ENCODE peak calls at places on chromosomes 11 and 22, in four cellular contexts. F is IMR-90, J is mesendoderm, W is H1. K is an unnamed sample.

GRCh38 chr11:131033151-131033651 is 116.9 kb upstream of the SNX19 start:
- DNase-seq in F (peak), J (peak), W (no peak), K (peak)

GRCh38 chr11:59221438-59221837 is 8.7 kb upstream of the MPEG1 start:
- DNase-seq in F (peak), J (no peak), W (no peak), K (no peak)

GRCh38 chr11:115081972-115082371 is 403.6 kb downstream of the NXPE2 start:
- DNase-seq in F (no peak), J (no peak), W (no peak), K (no peak)

GRCh38 chr11:128411812-128412211 is 175.5 kb downstream of the ETS1 start:
- DNase-seq in F (no peak), J (no peak), W (no peak), K (no peak)

GRCh38 chr11:106695506-106695905 is 322.8 kb downstream of the GUCY1A2 start:
- DNase-seq in F (peak), J (no peak), W (no peak), K (no peak)

GRCh38 chr22:20963201-20964052 is 3.6 kb upstream of the AIFM3 start:
- DNase-seq in F (no peak), J (no peak), W (no peak), K (no peak)

GRCh38 chr11:118206612-118207031 is 18.2 kb downstream of the JAML start:
- DNase-seq in F (no peak), J (no peak), W (no peak), K (no peak)

GRCh38 chr11:117087446-117087845 is 10.8 kb downstream of the SIK3 start:
- DNase-seq in F (no peak), J (no peak), W (no peak), K (no peak)

GRCh38 chr11:119306373-119306890 is 10.5 kb downstream of the MCAM start:
- DNase-seq in F (peak), J (no peak), W (no peak), K (no peak)

GRCh38 chr11:119979716-119980115 is 158.2 kb downstream of the TRIM29 start:
- DNase-seq in F (no peak), J (no peak), W (no peak), K (no peak)

GRCh38 chr11:90468923-90469322 is 246.1 kb upstream of the CHORDC1 start:
- DNase-seq in F (no peak), J (no peak), W (no peak), K (no peak)

GRCh38 chr22:46792061-46792796 is 29.8 kb downstream of the TBC1D22A start:
- DNase-seq in F (no peak), J (no peak), W (no peak), K (no peak)

GRCh38 chr22:22037740-22038139 is 55.2 kb upstream of the TOP3B start:
- DNase-seq in F (peak), J (no peak), W (no peak), K (no peak)

GRCh38 chr11:120192831-120193625 is 17.8 kb upstream of the OAF start:
- DNase-seq in F (no peak), J (no peak), W (no peak), K (no peak)

GRCh38 chr11:96342131-96342970 is 644 bp downstream of the MAML2 start:
- DNase-seq in F (no peak), J (no peak), W (no peak), K (no peak)

GRCh38 chr11:66722745-66723651 is 6.0 kb downstream of the SPTBN2 start:
- DNase-seq in F (no peak), J (no peak), W (no peak), K (no peak)

GRCh38 chr11:74257934-74258553 is 53.4 kb downstream of the P4HA3 start:
- DNase-seq in F (peak), J (no peak), W (no peak), K (no peak)

GRCh38 chr11:16171882-16172281 is 184.5 kb downstream of the SOX6 start:
- DNase-seq in F (no peak), J (no peak), W (no peak), K (no peak)

GRCh38 chr11:67118059-67118766 is 850 bp upstream of the KDM2A start:
- DNase-seq in F (no peak), J (peak), W (peak), K (peak)

GRCh38 chr11:27678242-27678641 is 22.0 kb downstream of the BDNF start:
- DNase-seq in F (peak), J (no peak), W (no peak), K (no peak)

GRCh38 chr11:6405039-6405667 is 13.7 kb downstream of the APBB1 start:
- DNase-seq in F (no peak), J (peak), W (peak), K (peak)

GRCh38 chr11:102252339-102252891 is 64.9 kb upstream of the BIRC3 start:
- DNase-seq in F (peak), J (no peak), W (no peak), K (no peak)

GRCh38 chr11:2142762-2143202 is 3.6 kb upstream of the IGF2 start:
- DNase-seq in F (peak), J (no peak), W (no peak), K (no peak)

GRCh38 chr11:73752216-73752867 is 8.5 kb downstream of the RAB6A start:
- DNase-seq in F (no peak), J (no peak), W (peak), K (no peak)

GRCh38 chr11:96056581-96056980 is 132.7 kb upstream of the MTMR2 start:
- DNase-seq in F (no peak), J (no peak), W (no peak), K (no peak)

GRCh38 chr11:76233936-76234703 is 27.8 kb upstream of the WNT11 start:
- DNase-seq in F (no peak), J (no peak), W (no peak), K (peak)

GRCh38 chr22:38830026-38830844 is 13.6 kb downstream of the NPTXR start:
- DNase-seq in F (no peak), J (no peak), W (no peak), K (no peak)

GRCh38 chr11:61541568-61541967 is 33.0 kb downstream of the LRRC10B start:
- DNase-seq in F (peak), J (peak), W (no peak), K (peak)

GRCh38 chr11:119629085-119629484 is 99.9 kb downstream of the NECTIN1 start:
- DNase-seq in F (no peak), J (no peak), W (no peak), K (no peak)

GRCh38 chr11:27075655-27076054 is 35.0 kb downstream of the BBOX1 start:
- DNase-seq in F (no peak), J (no peak), W (no peak), K (no peak)

DNA sequence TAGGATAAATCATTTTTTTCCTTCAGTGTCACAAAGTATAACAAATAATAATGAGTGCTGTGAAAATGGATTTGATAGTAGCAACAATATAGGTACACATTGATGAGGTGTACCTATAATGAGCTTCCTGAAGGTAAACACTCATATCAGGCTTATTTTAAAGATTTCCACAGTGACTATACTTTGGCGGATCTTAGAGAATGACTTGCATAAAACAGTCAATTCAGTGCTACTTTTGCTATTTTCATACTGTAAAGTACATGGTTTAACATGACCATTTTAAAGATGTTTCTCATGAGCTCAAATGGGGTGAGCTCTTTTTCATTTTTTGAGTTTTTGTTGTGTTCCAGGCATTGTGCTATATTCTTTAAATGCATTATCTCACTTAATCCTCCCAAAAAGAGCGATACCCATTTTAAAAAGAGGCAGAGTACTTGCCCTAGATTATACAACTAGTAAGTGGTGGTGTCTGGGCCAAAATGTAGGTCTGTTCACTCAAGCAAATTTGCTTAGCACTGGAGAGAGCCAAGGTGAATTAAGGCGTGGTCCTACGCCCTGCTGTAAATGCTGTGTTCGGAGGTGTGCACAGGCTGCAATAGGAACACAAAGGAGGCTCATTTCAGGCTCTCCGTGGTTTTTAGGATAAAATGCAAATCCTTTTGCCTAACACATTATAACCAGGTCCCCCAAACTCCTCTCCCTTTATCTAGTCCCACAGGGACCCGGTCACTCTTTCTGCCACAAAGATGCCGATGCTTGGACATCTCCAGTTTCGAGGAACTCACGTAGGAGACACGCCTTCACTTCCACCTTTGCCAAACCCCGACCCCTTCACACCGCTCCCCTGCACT is 617 bp upstream of the ALKBH3 start:
- DNase-seq in F (no peak), J (no peak), W (no peak), K (no peak)
- H3K56ac ChIP-seq in F (no peak), J (peak), W (no peak), K (no peak)

DNA sequence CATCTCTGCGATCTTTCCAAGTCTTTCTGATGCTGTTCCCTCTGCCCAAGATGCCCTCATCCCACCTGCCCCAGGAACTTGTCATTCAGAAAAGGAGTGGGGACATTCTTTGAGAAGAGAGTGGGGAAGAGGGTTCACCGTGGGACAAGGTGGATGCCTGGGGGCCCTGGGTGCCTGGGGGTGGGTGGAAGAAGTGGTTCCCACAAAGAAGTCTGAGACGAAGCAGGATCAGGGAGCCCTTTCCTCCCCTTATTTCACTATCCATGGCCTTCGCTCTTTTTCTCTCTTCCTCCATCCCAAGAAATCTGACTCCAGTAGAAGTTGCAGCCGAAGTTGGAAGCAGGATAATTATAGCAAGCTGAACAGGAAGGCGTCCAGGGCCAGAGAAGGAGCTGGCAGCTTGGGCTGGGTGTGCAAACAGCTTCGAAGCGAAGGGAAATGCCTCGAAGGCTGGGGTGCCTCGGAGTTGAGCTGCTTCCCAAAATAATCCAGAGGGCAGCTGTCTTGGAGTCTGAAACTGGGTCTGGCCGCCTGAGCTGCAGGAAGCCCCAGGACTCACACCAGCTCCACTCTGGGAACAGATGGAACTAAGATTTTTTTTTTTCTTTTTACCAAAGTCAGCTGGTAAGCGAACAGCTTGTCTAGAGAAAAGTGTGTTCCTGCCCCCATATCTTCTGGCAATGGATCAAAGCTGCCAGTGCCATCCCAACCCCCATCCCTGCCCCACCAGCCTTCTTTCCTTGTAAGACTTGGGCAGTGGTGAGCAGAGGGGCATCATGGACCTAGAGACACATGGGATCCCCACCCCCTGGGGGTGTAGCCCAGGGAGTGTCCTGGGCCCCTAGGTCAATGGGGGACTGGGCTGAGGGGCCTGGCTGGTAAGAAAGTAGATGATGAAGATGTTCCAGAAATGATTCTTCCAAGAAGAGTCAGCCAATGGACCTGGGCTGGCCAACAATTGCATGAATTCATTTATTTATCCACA is 31.5 kb downstream of the PARVG start:
- DNase-seq in F (peak), J (no peak), W (peak), K (no peak)
- H2BK120ac ChIP-seq in F (no peak), J (no peak), W (no peak), K (no peak)

GRCh38 chr11:8297781-8298440 is 34.2 kb upstream of the LMO1 start:
- DNase-seq in F (no peak), J (no peak), W (no peak), K (peak)
- H3K56ac ChIP-seq in F (no peak), J (no peak), W (no peak), K (no peak)

DNA sequence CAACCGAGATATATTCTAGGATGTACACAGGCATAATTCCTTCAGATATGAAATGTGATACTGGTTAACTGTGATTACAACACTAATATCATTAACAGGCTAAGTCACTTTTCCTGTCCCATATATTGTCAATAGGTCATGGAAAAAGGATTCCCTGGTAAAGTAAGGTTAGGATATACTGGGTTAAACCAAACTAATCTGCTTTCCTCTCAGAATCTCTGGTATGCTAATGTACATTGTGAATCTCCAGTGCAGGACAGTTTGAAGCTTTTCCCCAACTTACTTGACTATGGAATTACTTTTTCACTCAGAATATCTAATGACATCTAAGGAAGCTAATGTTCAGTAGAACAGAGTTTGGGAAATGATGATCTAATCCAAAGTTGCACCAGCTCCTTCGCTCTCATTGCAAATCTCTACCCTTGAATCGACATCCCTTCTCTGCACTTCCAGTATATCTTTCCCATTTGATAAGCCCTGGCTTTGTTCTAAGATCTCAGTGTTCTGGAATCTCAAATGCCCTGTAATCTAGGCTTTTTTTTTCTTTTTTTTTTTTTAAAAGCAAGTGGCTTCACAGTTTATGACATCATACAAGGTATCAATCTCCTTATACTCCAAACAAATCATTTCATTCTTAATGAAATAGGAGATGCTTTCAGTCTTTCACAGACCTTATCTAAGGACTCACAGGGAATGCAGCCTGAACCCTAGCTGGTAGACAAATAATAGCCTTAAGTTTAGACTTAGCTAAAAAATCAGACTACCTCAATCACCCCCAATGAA is 43.8 kb downstream of the COPB1 start:
- DNase-seq in F (peak), J (peak), W (no peak), K (no peak)
- H2BK120ac ChIP-seq in F (no peak), J (no peak), W (no peak), K (no peak)

DNA sequence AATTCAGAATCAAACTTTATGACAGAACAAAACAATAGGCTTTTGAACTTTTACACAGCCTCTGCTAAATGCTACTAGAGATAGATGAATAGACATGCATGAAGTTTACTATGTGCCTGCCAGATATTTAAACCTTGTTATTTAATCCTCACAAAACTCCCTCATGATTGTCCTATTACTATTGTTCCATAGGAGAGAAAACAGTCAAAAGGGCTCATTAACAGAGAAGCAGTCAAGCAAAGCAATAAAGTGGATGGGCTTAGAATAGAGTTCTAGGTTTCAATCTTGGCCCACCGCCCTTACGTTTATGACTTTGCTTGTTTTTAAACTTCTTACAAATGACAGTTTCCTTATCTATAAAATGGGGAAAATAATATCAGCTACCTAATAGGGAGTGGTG is 12.9 kb downstream of the CWC15 start:
- DNase-seq in F (no peak), J (no peak), W (no peak), K (no peak)
- H3K56ac ChIP-seq in F (no peak), J (no peak), W (no peak), K (no peak)

DNA sequence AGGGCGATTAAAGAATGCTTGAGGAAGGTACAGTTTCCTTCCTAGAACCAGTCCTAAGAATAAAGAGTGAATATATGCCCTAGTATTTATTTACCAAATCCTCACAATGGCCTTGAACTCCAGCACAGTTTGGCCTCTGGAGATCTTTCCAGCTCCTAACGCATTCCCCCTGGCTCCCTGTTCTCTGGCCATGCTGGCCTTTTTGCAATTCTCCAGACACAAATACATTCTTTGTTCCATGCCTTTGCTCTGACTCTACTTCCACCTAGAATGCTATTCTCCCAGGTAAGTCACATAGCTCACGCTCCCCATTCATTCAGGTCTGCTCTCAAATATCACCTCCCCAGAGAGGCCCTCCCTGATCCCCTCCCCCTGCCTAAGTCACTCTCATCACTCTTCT is 3.7 kb upstream of the DGKZ start:
- DNase-seq in F (no peak), J (peak), W (no peak), K (no peak)
- H2BK120ac ChIP-seq in F (no peak), J (no peak), W (peak), K (no peak)

GRCh38 chr11:17263803-17264202 is 12.7 kb upstream of the NUCB2 start:
- DNase-seq in F (peak), J (no peak), W (no peak), K (no peak)

GRCh38 chr11:17266781-17267180 is 9.8 kb upstream of the NUCB2 start:
- DNase-seq in F (no peak), J (no peak), W (no peak), K (no peak)

GRCh38 chr11:17272823-17273222 is 3.7 kb upstream of the NUCB2 start:
- DNase-seq in F (no peak), J (no peak), W (no peak), K (no peak)

GRCh38 chr11:17267576-17267975 is 9.0 kb upstream of the NUCB2 start:
- DNase-seq in F (peak), J (peak), W (no peak), K (no peak)
- H3K56ac ChIP-seq in F (no peak), J (no peak), W (no peak), K (no peak)

K was measured in H9.